ENCODE peak calls at places on chromosomes 3 and 15, in four cellular contexts. I is pancreas, J is Peyer's patch, N is AG04450. P is an unnamed sample. For H3K27me3, the result is how much of the 10 kb centered on the place peaks cover.

GRCh38 chr3:167372138-167372537 is 8.0 kb downstream of the ZBBX start:
- DNase-seq in J (no peak), I (no peak), N (no peak), P (no peak)

GRCh38 chr3:10315771-10316344 is 5.1 kb downstream of the SEC13 start:
- DNase-seq in I (no peak), N (no peak), J (no peak), P (no peak)

GRCh38 chr15:68256675-68257450 is 20.7 kb upstream of the FEM1B start:
- DNase-seq in I (peak), J (peak), N (no peak), P (no peak)

GRCh38 chr3:152258448-152259302 is 10.1 kb upstream of the MBNL1 start:
- DNase-seq in N (peak), J (peak), I (peak), P (peak)

GRCh38 chr3:31546152-31546551 is 13.4 kb downstream of the STT3B start:
- DNase-seq in J (no peak), I (no peak), N (no peak), P (no peak)

GRCh38 chr15:91529534-91529933 is 324.0 kb upstream of the SLCO3A1 start:
- DNase-seq in I (no peak), N (no peak), J (no peak), P (no peak)

GRCh38 chr3:188241883-188242282 is 87.9 kb downstream of the LPP start:
- DNase-seq in I (no peak), N (no peak), J (no peak), P (no peak)

GRCh38 chr3:149658444-149659172 is 783 bp upstream of the WWTR1 start:
- DNase-seq in I (no peak), N (peak), J (peak), P (peak)

DNA sequence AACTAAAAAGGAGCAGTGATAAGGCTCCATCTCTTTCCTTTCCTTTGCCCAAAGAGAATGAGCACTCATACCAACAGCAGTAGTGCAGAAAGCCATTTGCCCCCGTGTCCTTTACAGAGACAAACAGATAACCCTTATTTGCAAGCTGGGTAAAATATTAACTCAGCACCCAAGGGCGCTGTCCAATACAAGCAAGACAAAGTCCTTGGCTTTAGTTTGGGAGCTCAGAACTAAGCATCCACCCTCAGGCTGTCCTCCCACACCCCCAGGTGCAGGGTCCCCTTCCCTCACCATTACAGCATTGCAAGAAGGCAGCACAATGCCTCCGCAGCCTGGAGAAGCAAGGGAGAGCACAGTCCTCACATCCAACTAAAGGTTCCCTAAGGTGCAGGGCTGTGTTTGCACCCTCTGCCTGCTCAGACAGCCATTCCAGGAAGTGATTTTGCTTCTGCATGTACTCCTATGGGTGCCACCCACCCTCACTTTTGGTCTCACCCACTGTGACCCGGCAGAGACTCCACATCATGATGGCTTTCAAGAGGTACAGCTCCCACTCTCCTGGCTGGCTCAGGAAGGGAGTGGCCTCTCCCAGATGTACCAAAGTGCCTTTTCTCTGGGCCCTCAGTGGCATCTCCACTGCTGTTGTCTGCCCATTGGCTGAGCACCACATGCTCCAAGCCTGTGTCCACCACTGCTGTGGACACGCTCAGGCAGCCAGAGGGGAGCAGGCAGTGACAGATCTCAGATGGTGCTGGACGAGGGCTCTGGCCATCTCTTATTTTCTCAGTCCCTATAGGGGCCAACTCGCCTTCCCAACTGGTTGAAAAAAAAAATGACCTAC is 34.1 kb upstream of the HES1 start:
- DNase-seq in N (no peak), J (no peak), I (peak), P (peak)
- H3K4me3 ChIP-seq in N (no peak), J (no peak), I (no peak), P (no peak)

GRCh38 chr15:52097176-52097575 is 15.4 kb downstream of the BCL2L10 start:
- DNase-seq in J (no peak), N (no peak), I (no peak), P (no peak)

GRCh38 chr15:52093167-52093538 is 19.4 kb downstream of the BCL2L10 start:
- DNase-seq in I (no peak), J (no peak), N (no peak), P (no peak)

GRCh38 chr15:52095597-52096262 is 16.8 kb downstream of the BCL2L10 start:
- DNase-seq in N (peak), I (no peak), J (no peak), P (no peak)

GRCh38 chr15:52094811-52095584 is 17.6 kb downstream of the BCL2L10 start:
- DNase-seq in I (no peak), N (no peak), J (no peak), P (no peak)

GRCh38 chr15:52093539-52094502 is 18.8 kb downstream of the BCL2L10 start:
- DNase-seq in J (no peak), N (peak), I (no peak), P (no peak)
- TF ChIP-seq CTCF in J (no peak), N (no peak), I (no peak), P (no peak)

GRCh38 chr15:28873585-28874139 is 12.1 kb upstream of the APBA2 start:
- DNase-seq in I (peak), N (no peak), J (no peak), P (no peak)
- H3K27me3 ChIP-seq in I (under half), N (under half), J (under half), P (under half)

DNA sequence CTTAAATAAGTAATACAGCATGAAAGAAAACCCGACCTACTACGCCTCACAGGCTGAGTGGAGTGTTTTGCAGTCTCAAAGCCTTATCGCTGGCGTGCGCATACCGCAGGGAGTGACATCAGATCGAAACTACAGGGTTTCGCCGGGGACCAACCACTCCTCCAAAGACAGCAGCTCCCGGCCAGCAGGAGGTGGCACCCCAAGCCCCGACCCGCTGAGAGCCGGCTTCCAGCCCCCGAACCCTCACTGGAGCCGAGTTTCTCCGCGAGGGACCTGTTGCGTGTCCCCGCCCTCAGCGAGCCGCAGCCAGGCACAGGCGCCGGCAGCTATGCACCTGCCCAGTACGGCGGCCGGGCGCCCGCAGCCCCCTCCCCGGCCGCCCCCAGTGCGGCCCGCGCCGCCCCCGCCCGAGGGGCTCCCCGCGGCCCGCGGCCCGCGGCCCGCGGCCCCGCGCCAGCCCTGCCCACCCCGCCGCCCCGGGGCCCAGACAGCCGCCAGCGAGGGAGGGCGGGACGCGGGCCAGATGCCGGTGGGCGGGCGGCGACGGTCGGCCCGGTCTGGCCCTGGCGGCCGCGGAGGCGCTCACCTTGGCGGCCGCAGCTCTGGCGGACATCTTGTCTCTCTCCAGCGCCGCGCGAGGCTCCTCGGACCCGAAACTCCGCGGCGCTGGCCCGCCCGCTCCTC is 710 bp downstream of the TJP1 start:
- DNase-seq in I (peak), J (peak), N (peak), P (peak)
- H3K4me3 ChIP-seq in I (peak), J (peak), N (peak), P (peak)

GRCh38 chr15:84889991-84890669 is 5.7 kb downstream of the SLC28A1 start:
- DNase-seq in N (no peak), I (no peak), J (no peak), P (no peak)
- TF ChIP-seq CTCF in N (no peak), I (no peak), J (no peak), P (no peak)

GRCh38 chr15:43209059-43209824 is 11.6 kb downstream of the EPB42 start:
- DNase-seq in I (no peak), N (no peak), J (no peak), P (peak)
- H3K27me3 ChIP-seq in I (under half), N (half or more), J (under half), P (under half)

P was measured in Caco-2.